ENCODE peak calls at places on chromosomes 3 and 15, in nine cellular contexts. R is tibial nerve, D is cardiac muscle cell, T is psoas muscle, M is fibroblast of lung, B is upper lobe of right lung, C is left lung, K is stomach, I is SK-N-SH. E is an unnamed sample.
A peak's percentile ranks its signal among the peaks of the same experiment; 100 is the strongest.

GRCh38 chr3:32239638-32240550 is 1.4 kb downstream of the CMTM8 start:
- DNase-seq in R (no peak), B (no peak), D (peak; percentile 50), T (no peak), C (no peak), M (peak; percentile 25), I (peak; percentile 62), K (peak; percentile 61), E (no peak)

GRCh38 chr15:93210995-93211394 is 122.0 kb upstream of the RGMA start:
- DNase-seq in M (no peak), K (no peak), R (no peak), C (no peak), D (no peak), T (peak; percentile 81), B (no peak), I (no peak), E (no peak)

GRCh38 chr3:182019926-182020325 is 308.2 kb downstream of the SOX2 start:
- DNase-seq in M (no peak), B (no peak), C (no peak), K (no peak), T (no peak), I (no peak), D (no peak), R (no peak), E (no peak)

GRCh38 chr3:101244212-101244575 is 76.2 kb downstream of the IMPG2 start:
- DNase-seq in C (no peak), B (no peak), M (no peak), R (no peak), T (no peak), K (no peak), D (no peak), I (no peak), E (no peak)

GRCh38 chr3:71905426-71905825 is 120.5 kb upstream of the PROK2 start:
- DNase-seq in D (no peak), T (no peak), C (no peak), M (no peak), K (no peak), I (no peak), R (no peak), B (no peak), E (no peak)

GRCh38 chr15:88657326-88658069 is 18.7 kb downstream of the ISG20 start:
- DNase-seq in D (peak; percentile 71), C (no peak), I (peak; percentile 78), T (no peak), K (peak; percentile 49), B (no peak), R (no peak), M (peak; percentile 57), E (no peak)

GRCh38 chr3:13767896-13768295 is 112.0 kb downstream of the WNT7A start:
- DNase-seq in R (no peak), C (peak; percentile 47), B (no peak), K (no peak), T (no peak), I (no peak), M (no peak), D (no peak), E (no peak)

GRCh38 chr3:178392553-178392952 is 143.7 kb upstream of the KCNMB2 start:
- DNase-seq in B (no peak), K (no peak), M (peak; percentile 62), R (no peak), D (peak; percentile 87), I (no peak), T (no peak), C (no peak), E (peak; percentile 41)

GRCh38 chr3:160981217-160981938 is 123.8 kb downstream of the B3GALNT1 start:
- DNase-seq in T (no peak), B (no peak), D (peak; percentile 47), R (peak; percentile 60), K (no peak), C (no peak), M (no peak), I (no peak), E (no peak)

GRCh38 chr3:45507820-45508317 is 86.7 kb upstream of the LIMD1 start:
- DNase-seq in T (peak; percentile 73), I (peak; percentile 30), K (no peak), R (no peak), B (no peak), D (peak; percentile 58), M (peak; percentile 79), C (no peak), E (peak; percentile 78)

GRCh38 chr15:36527512-36528162 is 51.8 kb upstream of the CDIN1 start:
- DNase-seq in K (no peak), M (peak; percentile 5), I (peak; percentile 41), R (no peak), B (no peak), D (no peak), C (no peak), T (no peak), E (no peak)

GRCh38 chr15:40106203-40107161 is 2.2 kb downstream of the BMF start:
- DNase-seq in T (peak; percentile 77), D (peak; percentile 90), M (peak; percentile 70), B (peak; percentile 87), K (peak; percentile 83), R (peak; percentile 79), C (peak; percentile 83), I (no peak), E (no peak)

GRCh38 chr3:183434992-183435391 is 6.6 kb upstream of the MCF2L2 start:
- DNase-seq in M (no peak), K (no peak), R (no peak), I (no peak), B (no peak), D (no peak), T (no peak), C (no peak), E (no peak)

GRCh38 chr3:104523136-104523535 is 843.6 kb upstream of the ALCAM start:
- DNase-seq in B (no peak), D (no peak), R (no peak), C (no peak), M (no peak), K (no peak), T (no peak), I (no peak), E (no peak)

GRCh38 chr15:67036775-67037555 is 28.4 kb upstream of the SMAD3 start:
- DNase-seq in B (no peak), R (no peak), M (no peak), T (no peak), D (no peak), C (no peak), K (no peak), I (no peak), E (no peak)

GRCh38 chr15:70604671-70605070 is 158.7 kb downstream of the UACA start:
- DNase-seq in T (no peak), R (no peak), I (no peak), K (no peak), C (no peak), D (peak; percentile 57), M (no peak), B (no peak), E (no peak)

GRCh38 chr15:68797589-68798377 is 22.9 kb downstream of the ANP32A start:
- DNase-seq in T (no peak), D (no peak), I (peak; percentile 45), K (no peak), C (no peak), B (no peak), M (no peak), R (no peak), E (no peak)

GRCh38 chr3:24237971-24238767 is 256.5 kb downstream of the THRB start:
- DNase-seq in T (no peak), B (no peak), I (peak; percentile 61), M (peak; percentile 95), C (no peak), R (peak; percentile 76), D (peak; percentile 89), K (no peak), E (peak; percentile 81)

GRCh38 chr3:137772231-137772617 is 8.1 kb downstream of the SOX14 start:
- DNase-seq in M (no peak), R (no peak), C (no peak), K (no peak), T (no peak), I (no peak), B (no peak), D (no peak), E (no peak)
- H3K27me3 ChIP-seq in M (peaks cover 53% of the 10 kb centered on the region), R (no peaks in the 10 kb centered on the region), C (peaks cover 98% of the 10 kb centered on the region), K (peaks cover 31% of the 10 kb centered on the region), T (peaks cover 70% of the 10 kb centered on the region), I (peaks cover 59% of the 10 kb centered on the region), B (peaks cover 87% of the 10 kb centered on the region), D (peaks cover 100% of the 10 kb centered on the region), E (peaks cover 59% of the 10 kb centered on the region)

GRCh38 chr3:193452338-193452737 is 73.8 kb upstream of the ATP13A5 start:
- DNase-seq in C (no peak), M (no peak), I (peak; percentile 3), K (no peak), T (no peak), R (no peak), D (no peak), B (no peak), E (no peak)
- TF ChIP-seq CTCF in C (no peak), M (no peak), I (peak; percentile 42), K (no peak), T (peak; percentile 11), R (no peak), D (no peak), B (no peak), E (peak; percentile 44)

GRCh38 chr3:142962520-142963265 is 781 bp downstream of the PAQR9 start:
- DNase-seq in T (no peak), R (no peak), B (no peak), I (no peak), D (no peak), K (no peak), M (no peak), C (peak; percentile 67), E (no peak)

GRCh38 chr3:142960322-142960850 is 3.1 kb downstream of the PAQR9 start:
- DNase-seq in D (no peak), B (no peak), T (no peak), M (no peak), R (no peak), I (no peak), K (no peak), C (no peak), E (no peak)

GRCh38 chr3:142963266-142964149 is at the start of gene PAQR9:
- DNase-seq in I (peak; percentile 79), T (peak; percentile 64), D (peak; percentile 24), C (peak; percentile 83), R (no peak), M (no peak), B (peak; percentile 60), K (no peak), E (no peak)

GRCh38 chr3:142961539-142961938 is 1.9 kb downstream of the PAQR9 start:
- DNase-seq in R (no peak), B (no peak), I (no peak), D (no peak), C (no peak), K (no peak), M (no peak), T (no peak), E (no peak)

DNA sequence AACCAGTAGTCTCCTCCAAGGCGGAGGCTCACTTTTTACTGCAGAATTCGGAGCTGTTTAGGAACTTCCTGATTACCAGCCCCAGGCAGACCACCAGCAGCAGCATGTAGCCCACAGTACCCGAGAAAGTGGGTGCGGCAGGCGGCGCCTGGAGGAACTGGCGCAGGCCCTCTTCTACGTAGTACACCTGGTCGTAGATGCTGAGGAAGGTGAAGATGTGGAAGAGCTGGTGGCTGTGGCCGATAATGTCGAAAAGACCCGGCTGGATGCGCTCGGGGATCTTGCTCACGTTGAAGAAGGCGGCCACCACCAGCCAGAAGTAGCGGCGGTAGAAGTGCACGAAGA is 1.3 kb downstream of the PAQR9 start:
- DNase-seq in R (no peak), C (no peak), T (no peak), D (no peak), I (no peak), B (no peak), M (no peak), K (no peak), E (no peak)
- H3K27me3 ChIP-seq in R (no peaks in the 10 kb centered on the region), C (peaks cover 98% of the 10 kb centered on the region), T (peaks cover 12% of the 10 kb centered on the region), D (peaks cover 30% of the 10 kb centered on the region), I (no peaks in the 10 kb centered on the region), B (peaks cover 60% of the 10 kb centered on the region), M (peaks cover 19% of the 10 kb centered on the region), K (peaks cover 14% of the 10 kb centered on the region), E (peaks cover 16% of the 10 kb centered on the region)

GRCh38 chr3:11678735-11679134 is 35.0 kb upstream of the VGLL4 start:
- DNase-seq in B (no peak), I (no peak), T (no peak), D (no peak), R (no peak), C (no peak), K (no peak), M (peak; percentile 43), E (no peak)
- TF ChIP-seq CTCF in B (no peak), I (no peak), T (no peak), D (no peak), R (no peak), C (no peak), K (no peak), M (no peak), E (no peak)